ENCODE peak calls at places on chromosome 1, in nine cellular contexts. T is small intestine, K is GM04504, I is dorsolateral prefrontal cortex, Z is LoVo, R is NCI-H510A, O is substantia nigra, G is iPS-NIHi11, L is activated T-cell treated with anti-CD3 and anti-CD28 coated beads for 1 hour. X is an unnamed sample.

GRCh38 chr1:211623510-211623909 is 44.5 kb upstream of the SLC30A1 start:
- DNase-seq in T (no peak), K (no peak), I (no peak), Z (no peak), R (no peak), O (no peak), G (no peak), L (no peak), X (no peak)

GRCh38 chr1:159056069-159056698 is 20.4 kb downstream of the AIM2 start:
- DNase-seq in T (no peak), K (no peak), I (no peak), Z (no peak), R (no peak), O (peak), G (peak), L (no peak), X (no peak)

GRCh38 chr1:157287462-157287861 is 149.3 kb upstream of the ETV3 start:
- DNase-seq in T (no peak), K (no peak), I (no peak), Z (no peak), R (no peak), O (no peak), G (no peak), L (no peak), X (no peak)

GRCh38 chr1:2504224-2504948 is 22.0 kb downstream of the PANK4 start:
- DNase-seq in T (no peak), K (no peak), I (no peak), Z (no peak), R (no peak), O (no peak), G (no peak), L (no peak), X (no peak)

GRCh38 chr1:33365560-33365997 is 44.7 kb upstream of the A3GALT2 start:
- DNase-seq in T (no peak), K (no peak), I (no peak), Z (no peak), R (no peak), O (peak), G (no peak), L (no peak), X (no peak)

GRCh38 chr1:246512230-246512629 is 5.2 kb upstream of the SMYD3 start:
- DNase-seq in T (no peak), K (no peak), I (no peak), Z (no peak), R (no peak), O (no peak), G (no peak), L (no peak), X (no peak)

GRCh38 chr1:110338200-110339039 is 757 bp upstream of the RBM15 start:
- DNase-seq in T (peak), K (peak), I (peak), Z (peak), R (peak), O (peak), G (peak), L (peak), X (no peak)

GRCh38 chr1:62288669-62289068 is 30.6 kb downstream of the KANK4 start:
- DNase-seq in T (no peak), K (no peak), I (no peak), Z (no peak), R (no peak), O (no peak), G (no peak), L (no peak), X (no peak)

GRCh38 chr1:29793653-29794348 is 557.5 kb downstream of the PTPRU start:
- DNase-seq in T (no peak), K (no peak), I (no peak), Z (no peak), R (no peak), O (no peak), G (no peak), L (no peak), X (no peak)